ENCODE peak calls at places on chromosomes 2 and 18, in eight cellular contexts. One of them, this sample, is unnamed.

GRCh38 chr2:104434363-104434792 is 419.5 kb upstream of the POU3F3 start:
- DNase-seq in HCT116: no peak
- DNase-seq in A549: no peak
- DNase-seq in HL-60: no peak
- DNase-seq in GM12878: peak
- DNase-seq in HepG2: no peak
- DNase-seq in GM23338: peak
- DNase-seq in SK-N-SH: peak
- DNase-seq in this sample: no peak

GRCh38 chr18:38369772-38370690 is 804.4 kb upstream of the CELF4 start:
- DNase-seq in HCT116: no peak
- DNase-seq in A549: no peak
- DNase-seq in HL-60: no peak
- DNase-seq in GM12878: peak
- DNase-seq in HepG2: no peak
- DNase-seq in GM23338: no peak
- DNase-seq in SK-N-SH: no peak
- DNase-seq in this sample: no peak

GRCh38 chr2:128404709-128405466 is 86.2 kb upstream of the HS6ST1 start:
- DNase-seq in HCT116: no peak
- DNase-seq in A549: no peak
- DNase-seq in HL-60: no peak
- DNase-seq in GM12878: no peak
- DNase-seq in HepG2: no peak
- DNase-seq in GM23338: no peak
- DNase-seq in SK-N-SH: peak
- DNase-seq in this sample: no peak

GRCh38 chr2:195500878-195501277 is 156.1 kb upstream of the SLC39A10 start:
- DNase-seq in HCT116: no peak
- DNase-seq in A549: no peak
- DNase-seq in HL-60: no peak
- DNase-seq in GM12878: no peak
- DNase-seq in HepG2: no peak
- DNase-seq in GM23338: no peak
- DNase-seq in SK-N-SH: no peak
- DNase-seq in this sample: no peak

GRCh38 chr2:158723311-158723838 is 71.7 kb upstream of the DAPL1 start:
- DNase-seq in HCT116: no peak
- DNase-seq in A549: no peak
- DNase-seq in HL-60: no peak
- DNase-seq in GM12878: no peak
- DNase-seq in HepG2: peak
- DNase-seq in GM23338: no peak
- DNase-seq in SK-N-SH: no peak
- DNase-seq in this sample: no peak

GRCh38 chr2:187055463-187055862 is 206.5 kb upstream of the ZSWIM2 start:
- DNase-seq in HCT116: no peak
- DNase-seq in A549: no peak
- DNase-seq in HL-60: peak
- DNase-seq in GM12878: no peak
- DNase-seq in HepG2: peak
- DNase-seq in GM23338: no peak
- DNase-seq in SK-N-SH: no peak
- DNase-seq in this sample: no peak

GRCh38 chr2:60958800-60959199 is 58.7 kb upstream of the PEX13 start:
- DNase-seq in HCT116: no peak
- DNase-seq in A549: peak
- DNase-seq in HL-60: no peak
- DNase-seq in GM12878: no peak
- DNase-seq in HepG2: no peak
- DNase-seq in GM23338: no peak
- DNase-seq in SK-N-SH: no peak
- DNase-seq in this sample: no peak

GRCh38 chr2:36445191-36445590 is 89.6 kb downstream of the CRIM1 start:
- DNase-seq in HCT116: no peak
- DNase-seq in A549: no peak
- DNase-seq in HL-60: no peak
- DNase-seq in GM12878: no peak
- DNase-seq in HepG2: no peak
- DNase-seq in GM23338: no peak
- DNase-seq in SK-N-SH: no peak
- DNase-seq in this sample: no peak

GRCh38 chr18:79949571-79950439 is 1.6 kb downstream of the SLC66A2 start:
- DNase-seq in HCT116: no peak
- DNase-seq in A549: no peak
- DNase-seq in HL-60: peak
- DNase-seq in GM12878: no peak
- DNase-seq in HepG2: no peak
- DNase-seq in GM23338: no peak
- DNase-seq in SK-N-SH: no peak
- DNase-seq in this sample: no peak

GRCh38 chr2:7961550-7961949 is 720.3 kb upstream of the ID2 start:
- DNase-seq in HCT116: no peak
- DNase-seq in A549: no peak
- DNase-seq in HL-60: no peak
- DNase-seq in GM12878: no peak
- DNase-seq in HepG2: no peak
- DNase-seq in GM23338: no peak
- DNase-seq in SK-N-SH: no peak
- DNase-seq in this sample: no peak

GRCh38 chr2:117745537-117745936 is 69.0 kb upstream of the DDX18 start:
- DNase-seq in HCT116: no peak
- DNase-seq in A549: no peak
- DNase-seq in HL-60: no peak
- DNase-seq in GM12878: no peak
- DNase-seq in HepG2: no peak
- DNase-seq in GM23338: peak
- DNase-seq in SK-N-SH: no peak
- DNase-seq in this sample: no peak

GRCh38 chr2:43977677-43978076 is 18.1 kb downstream of the LRPPRC start:
- DNase-seq in HCT116: no peak
- DNase-seq in A549: no peak
- DNase-seq in HL-60: no peak
- DNase-seq in GM12878: no peak
- DNase-seq in HepG2: no peak
- DNase-seq in GM23338: no peak
- DNase-seq in SK-N-SH: no peak
- DNase-seq in this sample: no peak

GRCh38 chr2:109724533-109725460 is 69.3 kb upstream of the RGPD5 start:
- DNase-seq in HCT116: no peak
- DNase-seq in A549: no peak
- DNase-seq in HL-60: no peak
- DNase-seq in GM12878: no peak
- DNase-seq in HepG2: no peak
- DNase-seq in GM23338: no peak
- DNase-seq in SK-N-SH: no peak
- DNase-seq in this sample: no peak

GRCh38 chr2:238141541-238142318 is 3.3 kb downstream of the KLHL30 start:
- DNase-seq in HCT116: peak
- DNase-seq in A549: peak
- DNase-seq in HL-60: peak
- DNase-seq in GM12878: no peak
- DNase-seq in HepG2: peak
- DNase-seq in GM23338: no peak
- DNase-seq in SK-N-SH: no peak
- DNase-seq in this sample: peak

GRCh38 chr18:44896817-44897216 is 216.1 kb downstream of the SETBP1 start:
- DNase-seq in HCT116: no peak
- DNase-seq in A549: no peak
- DNase-seq in HL-60: no peak
- DNase-seq in GM12878: no peak
- DNase-seq in HepG2: no peak
- DNase-seq in GM23338: no peak
- DNase-seq in SK-N-SH: no peak
- DNase-seq in this sample: no peak

GRCh38 chr2:241858206-241859016 is at the start of gene PDCD1:
- DNase-seq in HCT116: no peak
- DNase-seq in A549: no peak
- DNase-seq in HL-60: no peak
- DNase-seq in GM12878: no peak
- DNase-seq in HepG2: peak
- DNase-seq in GM23338: peak
- DNase-seq in SK-N-SH: peak
- DNase-seq in this sample: no peak

GRCh38 chr18:63071566-63072175 is 247.9 kb downstream of the BCL2 start:
- DNase-seq in HCT116: no peak
- DNase-seq in A549: no peak
- DNase-seq in HL-60: no peak
- DNase-seq in GM12878: no peak
- DNase-seq in HepG2: no peak
- DNase-seq in GM23338: no peak
- DNase-seq in SK-N-SH: no peak
- DNase-seq in this sample: no peak

GRCh38 chr18:463442-464310 is 36.8 kb downstream of the COLEC12 start:
- DNase-seq in HCT116: no peak
- DNase-seq in A549: no peak
- DNase-seq in HL-60: peak
- DNase-seq in GM12878: no peak
- DNase-seq in HepG2: no peak
- DNase-seq in GM23338: peak
- DNase-seq in SK-N-SH: no peak
- DNase-seq in this sample: no peak

GRCh38 chr2:199659207-199659606 is 191.8 kb downstream of the FTCDNL1 start:
- DNase-seq in HCT116: no peak
- DNase-seq in A549: no peak
- DNase-seq in HL-60: peak
- DNase-seq in GM12878: no peak
- DNase-seq in HepG2: no peak
- DNase-seq in GM23338: peak
- DNase-seq in SK-N-SH: peak
- DNase-seq in this sample: no peak

GRCh38 chr2:23606968-23607367 is 222.0 kb downstream of the KLHL29 start:
- DNase-seq in HCT116: no peak
- DNase-seq in A549: no peak
- DNase-seq in HL-60: no peak
- DNase-seq in GM12878: no peak
- DNase-seq in HepG2: no peak
- DNase-seq in GM23338: no peak
- DNase-seq in SK-N-SH: no peak
- DNase-seq in this sample: no peak

GRCh38 chr2:1750935-1751767 is 6.8 kb upstream of the PXDN start:
- DNase-seq in HCT116: peak
- DNase-seq in A549: peak
- DNase-seq in HL-60: peak
- DNase-seq in GM12878: no peak
- DNase-seq in HepG2: peak
- DNase-seq in GM23338: peak
- DNase-seq in SK-N-SH: peak
- DNase-seq in this sample: no peak

GRCh38 chr18:38025433-38026038 is 459.9 kb upstream of the CELF4 start:
- DNase-seq in HCT116: no peak
- DNase-seq in A549: no peak
- DNase-seq in HL-60: no peak
- DNase-seq in GM12878: no peak
- DNase-seq in HepG2: no peak
- DNase-seq in GM23338: peak
- DNase-seq in SK-N-SH: no peak
- DNase-seq in this sample: no peak

GRCh38 chr18:48955528-48956261 is 4.9 kb upstream of the SMAD7 start:
- DNase-seq in HCT116: no peak
- DNase-seq in A549: no peak
- DNase-seq in HL-60: no peak
- DNase-seq in GM12878: no peak
- DNase-seq in HepG2: no peak
- DNase-seq in GM23338: peak
- DNase-seq in SK-N-SH: no peak
- DNase-seq in this sample: no peak
- TF ChIP-seq CTCF in HCT116: no peak
- TF ChIP-seq CTCF in A549: no peak
- TF ChIP-seq CTCF in HL-60: no peak
- TF ChIP-seq CTCF in GM12878: no peak
- TF ChIP-seq CTCF in HepG2: peak
- TF ChIP-seq CTCF in GM23338: no peak
- TF ChIP-seq CTCF in SK-N-SH: no peak
- TF ChIP-seq CTCF in this sample: no peak

GRCh38 chr2:236369606-236370005 is 105.4 kb upstream of the ASB18 start:
- DNase-seq in HCT116: no peak
- DNase-seq in A549: no peak
- DNase-seq in HL-60: no peak
- DNase-seq in GM12878: no peak
- DNase-seq in HepG2: no peak
- DNase-seq in GM23338: peak
- DNase-seq in SK-N-SH: no peak
- DNase-seq in this sample: no peak
- TF ChIP-seq REST in HCT116: no peak
- TF ChIP-seq REST in A549: no peak
- TF ChIP-seq REST in HL-60: no peak
- TF ChIP-seq REST in GM12878: no peak
- TF ChIP-seq REST in HepG2: no peak
- TF ChIP-seq REST in GM23338: no peak
- TF ChIP-seq REST in SK-N-SH: no peak
- TF ChIP-seq REST in this sample: no peak

DNA sequence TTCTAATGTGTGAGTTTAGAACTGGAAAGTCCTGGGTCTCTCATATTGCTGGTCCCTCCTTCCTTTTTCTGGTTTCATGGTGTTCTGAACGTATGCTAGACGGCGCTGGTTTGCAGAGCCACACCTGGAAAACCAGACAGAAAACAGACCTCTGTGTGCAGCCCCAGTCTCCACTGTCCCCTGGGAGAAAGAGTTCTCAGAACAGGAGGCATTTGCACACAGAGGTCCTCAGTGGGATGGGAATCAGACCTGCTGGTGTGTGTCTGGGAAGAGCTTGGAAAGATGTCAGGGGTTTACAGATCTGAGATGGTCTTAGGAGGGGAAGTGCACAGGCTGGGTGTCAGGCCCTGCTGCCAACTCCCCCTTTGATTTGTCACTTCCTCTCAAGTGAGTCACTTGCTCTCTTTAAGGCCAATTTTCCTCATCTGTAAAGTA is 14.9 kb upstream of the MBP start:
- DNase-seq in HCT116: no peak
- DNase-seq in A549: no peak
- DNase-seq in HL-60: peak
- DNase-seq in GM12878: no peak
- DNase-seq in HepG2: no peak
- DNase-seq in GM23338: no peak
- DNase-seq in SK-N-SH: no peak
- DNase-seq in this sample: no peak
- TF ChIP-seq CTCF in HCT116: no peak
- TF ChIP-seq CTCF in A549: no peak
- TF ChIP-seq CTCF in HL-60: no peak
- TF ChIP-seq CTCF in GM12878: no peak
- TF ChIP-seq CTCF in HepG2: no peak
- TF ChIP-seq CTCF in GM23338: no peak
- TF ChIP-seq CTCF in SK-N-SH: no peak
- TF ChIP-seq CTCF in this sample: no peak

DNA sequence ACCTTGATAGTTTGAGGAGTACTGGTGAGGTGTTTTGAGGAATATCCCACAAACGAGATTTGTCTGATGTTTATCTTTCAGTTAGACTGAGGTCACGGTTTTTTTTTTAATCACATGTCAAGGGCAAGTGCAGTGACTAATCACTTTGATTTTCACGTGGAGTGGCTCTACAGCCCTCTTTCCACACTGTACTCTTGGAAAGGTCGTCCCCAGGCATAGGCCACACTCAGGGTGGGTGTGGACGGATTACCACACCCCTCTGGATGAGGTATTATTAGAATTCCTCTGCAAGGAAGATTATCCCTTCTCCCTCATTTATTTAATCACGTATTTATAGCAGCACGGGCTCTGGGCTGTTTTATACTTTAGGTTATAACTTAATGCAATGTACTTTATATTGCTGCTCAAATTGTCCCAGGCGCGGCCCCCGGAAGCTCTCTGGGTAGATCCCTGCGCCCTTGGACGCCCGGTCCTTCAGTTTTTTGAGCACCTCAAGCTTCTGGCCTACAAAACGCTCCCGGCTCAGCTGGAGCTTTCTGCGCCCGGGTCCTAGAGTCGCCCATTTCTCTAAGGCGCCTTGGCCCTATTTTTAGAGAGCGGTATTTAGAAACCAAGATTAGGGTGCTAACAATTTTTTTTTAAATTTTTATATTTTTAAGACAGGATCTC is 515 bp upstream of the PLEKHB2 start:
- DNase-seq in HCT116: peak
- DNase-seq in A549: peak
- DNase-seq in HL-60: peak
- DNase-seq in GM12878: peak
- DNase-seq in HepG2: peak
- DNase-seq in GM23338: peak
- DNase-seq in SK-N-SH: peak
- DNase-seq in this sample: peak
- TF ChIP-seq REST in HCT116: no peak
- TF ChIP-seq REST in A549: no peak
- TF ChIP-seq REST in HL-60: peak
- TF ChIP-seq REST in GM12878: no peak
- TF ChIP-seq REST in HepG2: no peak
- TF ChIP-seq REST in GM23338: no peak
- TF ChIP-seq REST in SK-N-SH: no peak
- TF ChIP-seq REST in this sample: no peak